ENCODE peak calls at places on chromosomes 3 and 15, in four cellular contexts. One of them, this sample, is unnamed. For H3K4me1 and H3K36me3, the result is how much of the 10 kb centered on the place peaks cover.

GRCh38 chr3:37642959-37643598 is 218.6 kb upstream of the CTDSPL start:
- DNase-seq in mucosa of descending colon: no peak
- DNase-seq in tibial nerve: no peak
- DNase-seq in heart right ventricle: no peak
- DNase-seq in this sample: no peak

GRCh38 chr3:58633157-58633865 is 33.3 kb downstream of the FAM3D start:
- DNase-seq in mucosa of descending colon: no peak
- DNase-seq in tibial nerve: no peak
- DNase-seq in heart right ventricle: no peak
- DNase-seq in this sample: no peak

GRCh38 chr3:13030649-13031048 is 42.6 kb downstream of the IQSEC1 start:
- DNase-seq in mucosa of descending colon: no peak
- DNase-seq in tibial nerve: no peak
- DNase-seq in heart right ventricle: no peak
- DNase-seq in this sample: no peak

GRCh38 chr3:168030488-168031054 is 65.2 kb downstream of the GOLIM4 start:
- DNase-seq in mucosa of descending colon: no peak
- DNase-seq in tibial nerve: no peak
- DNase-seq in heart right ventricle: no peak
- DNase-seq in this sample: no peak

GRCh38 chr15:66220587-66220986 is 33.0 kb downstream of the MEGF11 start:
- DNase-seq in mucosa of descending colon: no peak
- DNase-seq in tibial nerve: no peak
- DNase-seq in heart right ventricle: no peak
- DNase-seq in this sample: no peak

GRCh38 chr3:32865364-32865763 is 47.6 kb downstream of the TRIM71 start:
- DNase-seq in mucosa of descending colon: no peak
- DNase-seq in tibial nerve: no peak
- DNase-seq in heart right ventricle: no peak
- DNase-seq in this sample: no peak

GRCh38 chr3:134311693-134312071 is 61.0 kb upstream of the RYK start:
- DNase-seq in mucosa of descending colon: no peak
- DNase-seq in tibial nerve: no peak
- DNase-seq in heart right ventricle: no peak
- DNase-seq in this sample: no peak

GRCh38 chr3:3615533-3615932 is 183.7 kb upstream of the LRRN1 start:
- DNase-seq in mucosa of descending colon: no peak
- DNase-seq in tibial nerve: no peak
- DNase-seq in heart right ventricle: no peak
- DNase-seq in this sample: no peak

GRCh38 chr3:39101022-39101689 is 6.3 kb downstream of the GORASP1 start:
- DNase-seq in mucosa of descending colon: no peak
- DNase-seq in tibial nerve: no peak
- DNase-seq in heart right ventricle: no peak
- DNase-seq in this sample: no peak

GRCh38 chr3:70747847-70748246 is 435.4 kb upstream of the MDFIC2 start:
- DNase-seq in mucosa of descending colon: no peak
- DNase-seq in tibial nerve: no peak
- DNase-seq in heart right ventricle: no peak
- DNase-seq in this sample: no peak

GRCh38 chr15:42549052-42549491 is 434 bp downstream of the HAUS2 start:
- DNase-seq in mucosa of descending colon: no peak
- DNase-seq in tibial nerve: no peak
- DNase-seq in heart right ventricle: no peak
- DNase-seq in this sample: no peak

GRCh38 chr3:128321418-128321817 is 145.3 kb downstream of the DNAJB8 start:
- DNase-seq in mucosa of descending colon: no peak
- DNase-seq in tibial nerve: no peak
- DNase-seq in heart right ventricle: no peak
- DNase-seq in this sample: no peak

GRCh38 chr3:101677436-101678286 is 729 bp upstream of the ZBTB11 start:
- DNase-seq in mucosa of descending colon: peak
- DNase-seq in tibial nerve: no peak
- DNase-seq in heart right ventricle: peak
- DNase-seq in this sample: no peak

GRCh38 chr15:23074684-23075083 is 35.3 kb upstream of the TUBGCP5 start:
- DNase-seq in mucosa of descending colon: no peak
- DNase-seq in tibial nerve: no peak
- DNase-seq in heart right ventricle: no peak
- DNase-seq in this sample: no peak

GRCh38 chr3:36409862-36410261 is 29.6 kb downstream of the STAC start:
- DNase-seq in mucosa of descending colon: no peak
- DNase-seq in tibial nerve: no peak
- DNase-seq in heart right ventricle: no peak
- DNase-seq in this sample: no peak

GRCh38 chr15:42493694-42494093 is 1.7 kb upstream of the SNAP23 start:
- DNase-seq in mucosa of descending colon: no peak
- DNase-seq in tibial nerve: no peak
- DNase-seq in heart right ventricle: no peak
- DNase-seq in this sample: no peak

GRCh38 chr3:56942523-56942922 is 117.9 kb upstream of the SPATA12 start:
- DNase-seq in mucosa of descending colon: no peak
- DNase-seq in tibial nerve: no peak
- DNase-seq in heart right ventricle: no peak
- DNase-seq in this sample: no peak

GRCh38 chr15:53693729-53694533 is 65.5 kb downstream of the WDR72 start:
- DNase-seq in mucosa of descending colon: no peak
- DNase-seq in tibial nerve: no peak
- DNase-seq in heart right ventricle: peak
- DNase-seq in this sample: peak

GRCh38 chr3:16452265-16452664 is 61.2 kb downstream of the RFTN1 start:
- DNase-seq in mucosa of descending colon: no peak
- DNase-seq in tibial nerve: no peak
- DNase-seq in heart right ventricle: no peak
- DNase-seq in this sample: no peak

GRCh38 chr3:51964521-51964920 is 2.7 kb downstream of the PCBP4 start:
- DNase-seq in mucosa of descending colon: no peak
- DNase-seq in tibial nerve: no peak
- DNase-seq in heart right ventricle: no peak
- DNase-seq in this sample: no peak
- H3K4me1 ChIP-seq in mucosa of descending colon: under half
- H3K4me1 ChIP-seq in tibial nerve: under half
- H3K4me1 ChIP-seq in heart right ventricle: half or more
- H3K4me1 ChIP-seq in this sample: under half

DNA sequence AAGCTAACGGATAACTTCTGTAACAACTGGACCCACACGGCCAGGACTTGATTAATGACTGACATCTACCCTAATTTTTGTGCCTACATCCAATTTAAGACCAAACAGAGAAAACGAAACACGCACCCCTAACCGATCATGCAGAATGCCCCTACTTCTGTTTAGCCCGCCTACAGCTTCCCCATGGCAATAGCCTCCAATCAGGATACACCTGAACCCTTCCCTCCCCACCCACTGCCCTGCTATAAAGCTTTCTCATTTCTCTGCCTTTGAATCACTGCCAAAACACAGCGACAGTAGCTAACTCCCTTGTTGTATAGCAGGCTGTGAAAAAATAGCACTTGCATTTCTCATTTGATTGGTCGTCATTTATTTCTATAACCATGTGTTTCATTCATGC is 45.2 kb upstream of the DPPA4 start:
- DNase-seq in mucosa of descending colon: no peak
- DNase-seq in tibial nerve: no peak
- DNase-seq in heart right ventricle: no peak
- DNase-seq in this sample: no peak
- H3K36me3 ChIP-seq in mucosa of descending colon: under half
- H3K36me3 ChIP-seq in tibial nerve: under half
- H3K36me3 ChIP-seq in heart right ventricle: under half
- H3K36me3 ChIP-seq in this sample: under half

GRCh38 chr15:48928877-48929538 is 34.7 kb downstream of the SHC4 start:
- DNase-seq in mucosa of descending colon: no peak
- DNase-seq in tibial nerve: no peak
- DNase-seq in heart right ventricle: no peak
- DNase-seq in this sample: no peak

GRCh38 chr15:48924528-48925393 is 39.0 kb downstream of the SHC4 start:
- DNase-seq in mucosa of descending colon: no peak
- DNase-seq in tibial nerve: no peak
- DNase-seq in heart right ventricle: no peak
- DNase-seq in this sample: no peak

GRCh38 chr15:48929611-48930170 is 34.0 kb downstream of the SHC4 start:
- DNase-seq in mucosa of descending colon: no peak
- DNase-seq in tibial nerve: no peak
- DNase-seq in heart right ventricle: no peak
- DNase-seq in this sample: no peak

GRCh38 chr15:48925714-48926223 is 38.0 kb downstream of the SHC4 start:
- DNase-seq in mucosa of descending colon: no peak
- DNase-seq in tibial nerve: no peak
- DNase-seq in heart right ventricle: no peak
- DNase-seq in this sample: no peak

GRCh38 chr15:48927181-48927580 is 36.5 kb downstream of the SHC4 start:
- DNase-seq in mucosa of descending colon: no peak
- DNase-seq in tibial nerve: no peak
- DNase-seq in heart right ventricle: no peak
- DNase-seq in this sample: no peak
- H3K4me1 ChIP-seq in mucosa of descending colon: under half
- H3K4me1 ChIP-seq in tibial nerve: under half
- H3K4me1 ChIP-seq in heart right ventricle: under half
- H3K4me1 ChIP-seq in this sample: under half

GRCh38 chr15:29097168-29097567 is 172.5 kb downstream of the NSMCE3 start:
- DNase-seq in mucosa of descending colon: no peak
- DNase-seq in tibial nerve: no peak
- DNase-seq in heart right ventricle: no peak
- DNase-seq in this sample: no peak
- H3K36me3 ChIP-seq in mucosa of descending colon: under half
- H3K36me3 ChIP-seq in tibial nerve: under half
- H3K36me3 ChIP-seq in heart right ventricle: under half
- H3K36me3 ChIP-seq in this sample: under half

DNA sequence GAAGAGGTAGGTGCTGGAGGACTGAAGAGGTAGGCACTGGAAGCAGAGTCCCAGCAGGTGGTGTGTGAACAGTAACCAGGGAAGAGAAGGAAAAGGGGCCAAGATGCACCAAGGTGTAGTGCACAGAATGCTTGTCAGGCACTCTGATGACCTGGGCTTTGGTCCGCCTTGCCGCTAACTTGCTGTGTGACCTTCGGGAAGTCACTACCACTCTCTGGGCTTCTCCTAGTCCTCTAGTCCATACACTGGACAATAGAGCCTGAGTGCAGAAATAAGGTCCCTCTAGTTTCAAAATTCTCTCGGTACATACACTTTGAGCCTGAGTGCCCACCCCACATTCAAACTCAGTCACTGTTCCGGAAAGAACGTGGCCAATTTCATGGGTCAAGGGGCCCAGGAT is 24.1 kb downstream of the ANP32A start:
- DNase-seq in mucosa of descending colon: no peak
- DNase-seq in tibial nerve: no peak
- DNase-seq in heart right ventricle: no peak
- DNase-seq in this sample: no peak
- H3K4me1 ChIP-seq in mucosa of descending colon: half or more
- H3K4me1 ChIP-seq in tibial nerve: under half
- H3K4me1 ChIP-seq in heart right ventricle: half or more
- H3K4me1 ChIP-seq in this sample: half or more

GRCh38 chr15:78907577-78907976 is 34.9 kb downstream of the MORF4L1 start:
- DNase-seq in mucosa of descending colon: no peak
- DNase-seq in tibial nerve: no peak
- DNase-seq in heart right ventricle: no peak
- DNase-seq in this sample: no peak

GRCh38 chr15:78904599-78905358 is 32.1 kb downstream of the MORF4L1 start:
- DNase-seq in mucosa of descending colon: no peak
- DNase-seq in tibial nerve: no peak
- DNase-seq in heart right ventricle: no peak
- DNase-seq in this sample: no peak

GRCh38 chr15:78909160-78909695 is 35.6 kb downstream of the CTSH start:
- DNase-seq in mucosa of descending colon: no peak
- DNase-seq in tibial nerve: no peak
- DNase-seq in heart right ventricle: no peak
- DNase-seq in this sample: no peak

GRCh38 chr15:78909791-78910228 is 35.0 kb downstream of the CTSH start:
- DNase-seq in mucosa of descending colon: no peak
- DNase-seq in tibial nerve: no peak
- DNase-seq in heart right ventricle: no peak
- DNase-seq in this sample: no peak

GRCh38 chr15:78906310-78906608 is 33.6 kb downstream of the MORF4L1 start:
- DNase-seq in mucosa of descending colon: no peak
- DNase-seq in tibial nerve: no peak
- DNase-seq in heart right ventricle: no peak
- DNase-seq in this sample: no peak
- H3K36me3 ChIP-seq in mucosa of descending colon: under half
- H3K36me3 ChIP-seq in tibial nerve: under half
- H3K36me3 ChIP-seq in heart right ventricle: half or more
- H3K36me3 ChIP-seq in this sample: half or more

GRCh38 chr15:101194246-101195138 is 57.4 kb downstream of the CHSY1 start:
- DNase-seq in mucosa of descending colon: no peak
- DNase-seq in tibial nerve: no peak
- DNase-seq in heart right ventricle: no peak
- DNase-seq in this sample: no peak

GRCh38 chr15:101198820-101199219 is 53.0 kb downstream of the CHSY1 start:
- DNase-seq in mucosa of descending colon: no peak
- DNase-seq in tibial nerve: no peak
- DNase-seq in heart right ventricle: no peak
- DNase-seq in this sample: no peak

GRCh38 chr15:101200181-101200580 is 51.7 kb downstream of the CHSY1 start:
- DNase-seq in mucosa of descending colon: no peak
- DNase-seq in tibial nerve: no peak
- DNase-seq in heart right ventricle: no peak
- DNase-seq in this sample: no peak

GRCh38 chr15:101201411-101202174 is 50.3 kb downstream of the CHSY1 start:
- DNase-seq in mucosa of descending colon: peak
- DNase-seq in tibial nerve: peak
- DNase-seq in heart right ventricle: peak
- DNase-seq in this sample: peak

DNA sequence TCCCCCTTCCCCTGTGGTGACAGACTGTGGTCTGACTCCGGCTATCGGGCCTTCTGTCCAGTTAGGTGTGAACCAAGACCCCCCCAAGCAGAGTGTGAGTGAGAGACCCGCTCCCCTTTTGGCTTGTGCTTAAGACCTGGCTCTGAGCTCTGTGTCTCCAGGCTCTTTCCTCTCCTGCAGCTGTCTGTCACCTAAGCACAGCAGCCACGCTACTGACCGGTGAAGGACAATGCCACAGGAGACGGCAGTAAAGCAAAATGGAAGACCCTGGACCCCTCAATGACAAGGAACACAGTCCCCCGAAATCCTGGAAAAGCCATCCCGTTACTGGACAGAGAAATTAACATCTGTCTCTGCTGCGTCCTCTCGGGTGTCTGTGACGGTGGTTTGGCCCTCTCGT is 53.8 kb downstream of the CHSY1 start:
- DNase-seq in mucosa of descending colon: no peak
- DNase-seq in tibial nerve: no peak
- DNase-seq in heart right ventricle: no peak
- DNase-seq in this sample: no peak
- H3K4me1 ChIP-seq in mucosa of descending colon: under half
- H3K4me1 ChIP-seq in tibial nerve: under half
- H3K4me1 ChIP-seq in heart right ventricle: half or more
- H3K4me1 ChIP-seq in this sample: half or more

GRCh38 chr3:179404307-179404706 is 47.0 kb downstream of the GNB4 start:
- DNase-seq in mucosa of descending colon: no peak
- DNase-seq in tibial nerve: no peak
- DNase-seq in heart right ventricle: no peak
- DNase-seq in this sample: no peak
- H3K36me3 ChIP-seq in mucosa of descending colon: under half
- H3K36me3 ChIP-seq in tibial nerve: under half
- H3K36me3 ChIP-seq in heart right ventricle: half or more
- H3K36me3 ChIP-seq in this sample: half or more

This sample was measured in lower lobe of right lung.